ENCODE peak calls at places on chromosomes 5 and 9, in five cellular contexts. W is fibroblast of lung, S is H1, J is PC-3, O is mucosa of descending colon. M is an unnamed sample. For H3K36me3, the result is how much of the 10 kb centered on the place peaks cover.

GRCh38 chr5:6757414-6757969 is 44.3 kb downstream of the TENT4A start:
- DNase-seq in O (no peak), S (no peak), W (no peak), J (no peak), M (no peak)

GRCh38 chr5:130795037-130795436 is 370.0 kb downstream of the HINT1 start:
- DNase-seq in O (no peak), W (no peak), S (no peak), J (peak), M (no peak)

GRCh38 chr9:134163374-134164196 is 779 bp downstream of the RNU6ATAC start:
- DNase-seq in O (peak), S (no peak), W (peak), J (peak), M (no peak)

GRCh38 chr9:21831841-21832509 is 29.5 kb downstream of the MTAP start:
- DNase-seq in W (peak), O (no peak), S (no peak), J (peak), M (peak)

GRCh38 chr9:90517103-90517502 is 125.5 kb downstream of the DIRAS2 start:
- DNase-seq in O (peak), S (no peak), W (no peak), J (peak), M (no peak)

GRCh38 chr9:95140821-95141220 is 176.7 kb downstream of the FANCC start:
- DNase-seq in J (no peak), W (no peak), O (no peak), S (no peak), M (no peak)

GRCh38 chr5:343461-344401 is 22.2 kb downstream of the AHRR start:
- DNase-seq in O (peak), W (peak), S (no peak), J (peak), M (no peak)

GRCh38 chr9:77800924-77801551 is 152.9 kb upstream of the GNA14 start:
- DNase-seq in O (no peak), J (no peak), W (no peak), S (no peak), M (no peak)

GRCh38 chr9:19965336-19965735 is 176.5 kb upstream of the SLC24A2 start:
- DNase-seq in O (no peak), W (peak), J (no peak), S (no peak), M (no peak)

GRCh38 chr5:139873033-139873794 is 77.6 kb downstream of the PSD2 start:
- DNase-seq in S (no peak), W (no peak), J (no peak), O (no peak), M (no peak)

GRCh38 chr5:142246263-142246662 is 78.6 kb downstream of the SPRY4 start:
- DNase-seq in S (no peak), W (peak), J (peak), O (no peak), M (no peak)

GRCh38 chr9:9752722-9753121 is 860.1 kb downstream of the PTPRD start:
- DNase-seq in W (peak), O (peak), J (no peak), S (no peak), M (no peak)

GRCh38 chr5:134837530-134838181 is 8.1 kb upstream of the C5orf24 start:
- DNase-seq in W (no peak), S (no peak), J (no peak), O (peak), M (no peak)

GRCh38 chr5:31270396-31270795 is 76.9 kb downstream of the CDH6 start:
- DNase-seq in W (peak), O (peak), J (peak), S (no peak), M (no peak)

DNA sequence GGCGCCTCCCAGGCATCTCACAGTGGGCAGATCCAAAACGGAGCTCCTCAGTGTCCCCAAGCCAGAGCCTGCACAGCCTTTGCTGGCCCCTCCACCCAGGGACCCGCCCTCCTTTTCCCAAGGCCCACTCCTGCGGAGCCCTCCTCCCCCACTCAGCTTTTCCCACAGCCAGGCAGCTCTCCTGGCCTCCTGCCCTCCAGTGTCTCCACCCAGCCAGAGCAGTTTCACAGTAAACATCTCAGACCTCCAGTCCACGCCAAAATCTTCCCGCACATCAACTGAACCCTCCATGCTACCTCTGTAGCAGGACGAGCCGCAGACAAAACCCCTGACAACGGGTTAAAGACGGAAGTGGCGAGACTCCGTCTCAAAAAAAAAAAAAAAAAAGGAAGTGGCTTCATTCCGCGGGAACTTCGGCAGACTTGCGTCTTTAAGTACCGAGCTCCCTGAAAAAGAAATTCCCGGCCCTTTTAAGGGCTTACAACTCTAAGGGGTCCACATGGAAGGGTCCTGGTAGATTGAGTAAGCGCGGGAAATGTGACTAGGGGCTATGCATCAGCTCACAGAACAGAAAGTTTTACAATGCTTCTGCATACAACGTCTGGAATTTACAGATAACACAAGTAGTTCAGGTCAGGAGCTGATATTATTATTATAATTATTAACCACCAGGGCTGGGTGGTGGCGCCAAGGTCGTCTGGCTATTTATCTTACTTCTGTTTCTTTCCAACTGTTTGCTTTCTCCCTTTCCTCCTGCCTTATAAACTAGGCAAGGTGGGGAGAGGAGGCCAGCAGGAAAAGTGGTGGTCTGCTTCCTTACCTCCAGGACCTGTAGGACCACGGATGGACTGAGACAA is 11.4 kb upstream of the GRIN1 start:
- DNase-seq in W (no peak), S (no peak), J (peak), O (peak), M (no peak)
- H3K4me3 ChIP-seq in W (no peak), S (no peak), J (peak), O (no peak), M (no peak)

GRCh38 chr5:83133797-83134196 is 56.5 kb downstream of the XRCC4 start:
- DNase-seq in S (no peak), J (no peak), W (no peak), O (no peak), M (no peak)
- TF ChIP-seq CTCF in S (no peak), J (no peak), W (no peak), O (no peak), M (no peak)

DNA sequence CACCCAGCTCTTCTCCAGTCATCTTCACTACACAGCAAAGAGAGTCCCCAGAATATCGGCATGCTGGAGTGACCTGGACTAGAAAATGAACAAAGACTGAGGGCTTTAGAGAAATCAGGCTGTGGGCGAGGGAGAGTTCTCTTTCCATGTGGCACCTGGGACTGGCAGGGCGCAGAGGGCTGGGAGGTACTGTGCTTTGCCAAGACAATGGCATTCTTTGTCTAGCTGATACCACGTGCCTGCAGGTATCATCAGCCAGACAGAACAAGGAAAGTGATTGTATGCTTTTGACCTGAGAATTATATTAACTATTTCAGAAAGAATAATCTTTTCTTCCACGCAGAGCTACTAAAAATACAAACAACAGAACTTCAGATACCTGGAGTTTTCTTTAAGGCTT is 30.5 kb downstream of the DDX31 start:
- DNase-seq in J (peak), S (no peak), W (no peak), O (peak), M (no peak)
- H3K36me3 ChIP-seq in J (under half), S (under half), W (under half), O (under half), M (under half)

GRCh38 chr9:37377688-37378612 is 44.5 kb upstream of the GRHPR start:
- DNase-seq in J (no peak), O (no peak), W (no peak), S (no peak), M (no peak)
- H3K4me3 ChIP-seq in J (no peak), O (no peak), W (no peak), S (no peak), M (no peak)

GRCh38 chr5:10528056-10528816 is 35.6 kb upstream of the ANKRD33B start:
- DNase-seq in O (no peak), S (no peak), J (no peak), W (peak), M (no peak)
- TF ChIP-seq CTCF in O (no peak), S (peak), J (no peak), W (peak), M (no peak)

DNA sequence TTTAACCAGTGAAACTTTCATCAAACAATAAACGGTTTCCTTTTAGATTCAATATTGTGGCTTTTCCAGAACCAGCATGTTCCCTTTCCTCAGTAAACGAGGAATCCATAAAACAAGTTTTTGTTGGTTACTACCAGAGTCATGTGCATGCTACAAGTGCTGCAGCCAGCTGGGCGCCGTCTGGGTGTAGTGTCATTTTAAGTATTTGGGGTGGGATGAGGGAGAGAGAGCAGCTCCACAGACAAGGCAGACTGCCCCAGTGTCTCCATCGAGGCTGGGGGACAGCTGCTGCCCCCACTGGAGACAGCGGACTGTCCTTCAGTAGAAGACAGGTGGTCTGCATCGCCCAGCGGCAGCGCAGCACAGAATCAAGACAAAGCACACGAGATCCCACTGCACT is 17.3 kb downstream of the ARPC5L start:
- DNase-seq in S (no peak), W (no peak), J (no peak), O (no peak), M (no peak)
- H3K36me3 ChIP-seq in S (under half), W (under half), J (under half), O (under half), M (under half)

DNA sequence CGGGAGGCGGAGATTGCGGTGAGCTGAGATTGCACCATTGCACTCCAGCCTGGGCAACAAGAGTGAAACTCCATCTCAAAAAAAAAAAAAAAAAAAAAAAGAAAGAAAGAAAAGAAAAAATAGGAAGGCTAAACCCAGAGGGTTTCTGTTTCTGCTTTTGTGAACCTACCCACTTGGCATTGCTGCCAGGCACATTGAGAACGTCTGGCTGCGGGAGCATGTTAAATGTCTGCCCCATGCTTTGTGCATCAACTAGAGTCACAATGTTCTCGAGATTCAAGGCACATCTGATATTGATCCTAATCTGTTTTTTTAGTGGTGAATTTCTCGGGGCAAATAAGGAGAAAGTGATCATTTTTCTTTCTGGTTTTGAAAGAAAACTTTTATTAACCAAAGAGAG is 2.8 kb downstream of the SLC25A25 start:
- DNase-seq in S (no peak), J (no peak), O (no peak), W (no peak), M (no peak)
- H3K4me3 ChIP-seq in S (no peak), J (no peak), O (no peak), W (no peak), M (no peak)

GRCh38 chr5:60960591-60960990 is 15.6 kb downstream of the NDUFAF2 start:
- DNase-seq in J (peak), O (no peak), S (no peak), W (peak), M (no peak)
- TF ChIP-seq CTCF in J (peak), O (no peak), S (no peak), W (peak), M (peak)

M was measured in kidney epithelial cell.